ENCODE peak calls at places on chromosome 22, in six cellular contexts. F is SK-N-SH, U is neural progenitor cell, A is hepatocyte, R is OCI-LY7, J is MM.1S. Y is an unnamed sample.

GRCh38 chr22:46288846-46289243 is 7.8 kb upstream of the GTSE1 start:
- DNase-seq in F (no peak), U (no peak), A (no peak), R (no peak), J (no peak), Y (no peak)

GRCh38 chr22:46651316-46651715 is 31.1 kb downstream of the GRAMD4 start:
- DNase-seq in F (no peak), U (no peak), A (no peak), R (no peak), J (no peak), Y (no peak)

GRCh38 chr22:28051787-28052356 is 132.8 kb upstream of the PITPNB start:
- DNase-seq in F (peak; percentile 44), U (peak; percentile 86), A (peak; percentile 79), R (peak; percentile 29), J (no peak), Y (peak; percentile 83)

GRCh38 chr22:33274214-33274828 is 216.1 kb upstream of the SYN3 start:
- DNase-seq in F (no peak), U (peak; percentile 70), A (no peak), R (peak; percentile 87), J (no peak), Y (peak; percentile 91)

GRCh38 chr22:48345631-48346030 is 1482.0 kb downstream of the BRD1 start:
- DNase-seq in F (no peak), U (no peak), A (no peak), R (no peak), J (no peak), Y (no peak)

GRCh38 chr22:24289781-24290181 is 19.1 kb downstream of the SPECC1L start:
- DNase-seq in F (no peak), U (peak; percentile 54), A (no peak), R (no peak), J (no peak), Y (no peak)

GRCh38 chr22:28181332-28181731 is 262.3 kb upstream of the PITPNB start:
- DNase-seq in F (no peak), U (no peak), A (no peak), R (no peak), J (no peak), Y (no peak)

GRCh38 chr22:34038801-34039200 is 118.5 kb upstream of the LARGE1 start:
- DNase-seq in F (no peak), U (no peak), A (no peak), R (no peak), J (no peak), Y (no peak)

GRCh38 chr22:24432059-24432853 is 4.9 kb downstream of the ADORA2A start:
- DNase-seq in F (peak; percentile 67), U (no peak), A (peak; percentile 46), R (peak; percentile 72), J (no peak), Y (no peak)

GRCh38 chr22:46050916-46051614 is 74.1 kb upstream of the WNT7B start:
- DNase-seq in F (no peak), U (no peak), A (no peak), R (no peak), J (no peak), Y (no peak)

GRCh38 chr22:48650323-48651035 is 1177.2 kb downstream of the BRD1 start:
- DNase-seq in F (no peak), U (no peak), A (no peak), R (no peak), J (no peak), Y (no peak)

GRCh38 chr22:48603621-48604320 is 1223.9 kb downstream of the BRD1 start:
- DNase-seq in F (no peak), U (no peak), A (no peak), R (no peak), J (no peak), Y (no peak)

GRCh38 chr22:48979482-48979881 is 848.2 kb downstream of the BRD1 start:
- DNase-seq in F (no peak), U (peak; percentile 50), A (no peak), R (peak; percentile 6), J (no peak), Y (no peak)

GRCh38 chr22:11253000-11253511 is 4274.9 kb upstream of the OR11H1 start:
- DNase-seq in F (no peak), U (no peak), A (peak; percentile 3), R (no peak), J (no peak), Y (no peak)

GRCh38 chr22:27107824-27108223 is 450.4 kb downstream of the MIAT start:
- DNase-seq in F (peak; percentile 79), U (no peak), A (peak; percentile 82), R (no peak), J (no peak), Y (no peak)

GRCh38 chr22:20814221-20814808 is 40.4 kb downstream of the SERPIND1 start:
- DNase-seq in F (no peak), U (no peak), A (no peak), R (no peak), J (no peak), Y (no peak)

GRCh38 chr22:46358766-46359165 is 23.3 kb downstream of the TRMU start:
- DNase-seq in F (no peak), U (no peak), A (no peak), R (no peak), J (no peak), Y (no peak)

GRCh38 chr22:26555478-26555877 is 34.5 kb downstream of the TPST2 start:
- DNase-seq in F (no peak), U (no peak), A (no peak), R (no peak), J (no peak), Y (no peak)

GRCh38 chr22:48897638-48897954 is 930.1 kb downstream of the BRD1 start:
- DNase-seq in F (no peak), U (no peak), A (no peak), R (no peak), J (no peak), Y (no peak)

GRCh38 chr22:27863001-27863400 is 56.1 kb downstream of the PITPNB start:
- DNase-seq in F (no peak), U (no peak), A (no peak), R (no peak), J (no peak), Y (no peak)

GRCh38 chr22:44452531-44453420 is 45.3 kb downstream of the RTL6 start:
- DNase-seq in F (no peak), U (no peak), A (no peak), R (no peak), J (no peak), Y (no peak)

GRCh38 chr22:43042101-43042780 is 27.3 kb upstream of the PACSIN2 start:
- DNase-seq in F (no peak), U (peak; percentile 17), A (no peak), R (no peak), J (peak; percentile 13), Y (no peak)

DNA sequence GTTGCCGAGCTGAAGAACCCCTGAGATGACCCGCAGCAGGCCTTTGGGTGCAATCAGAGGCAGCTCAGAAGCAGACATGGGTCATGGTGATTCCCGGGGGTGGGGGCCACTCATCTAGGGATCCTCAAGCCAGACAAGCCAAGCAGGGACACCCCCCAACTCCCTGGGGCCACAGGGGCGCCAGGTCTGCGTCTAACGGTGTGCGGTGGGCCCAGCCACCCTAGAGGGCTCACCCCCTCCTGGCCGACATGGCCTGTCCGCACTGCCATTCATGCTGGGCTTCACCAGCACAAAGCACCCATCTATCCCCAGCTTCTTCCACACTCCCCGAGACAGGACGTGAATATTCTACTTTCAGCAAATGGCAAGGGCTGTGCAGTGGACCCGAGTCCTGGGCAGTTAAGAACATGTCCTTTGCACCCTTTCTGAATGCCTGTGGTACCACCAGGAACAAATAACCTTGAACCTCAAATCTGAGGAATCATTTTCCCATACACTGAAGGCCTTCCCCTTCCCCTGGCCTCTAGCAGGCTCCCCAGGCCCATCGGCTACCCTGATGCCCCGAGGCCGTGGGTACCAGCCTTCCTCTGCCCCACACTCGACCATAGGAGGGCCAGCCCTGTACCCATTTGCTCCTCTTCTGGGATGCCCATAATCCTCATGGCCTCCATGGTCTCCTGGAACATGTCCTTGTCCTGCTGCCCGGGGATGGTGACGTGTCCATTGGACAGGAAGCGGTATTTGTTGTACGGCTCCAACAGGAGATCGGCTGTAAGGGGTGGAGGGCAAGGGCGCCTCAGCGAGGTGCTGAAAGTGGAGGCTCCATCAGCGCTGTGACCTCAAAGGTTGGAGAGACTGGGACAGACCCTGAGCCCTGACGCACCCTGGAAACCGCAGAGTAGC is 66.9 kb downstream of the APOL1 start:
- DNase-seq in F (no peak), U (no peak), A (no peak), R (no peak), J (no peak), Y (no peak)
- H3K27ac ChIP-seq in F (no peak overlapping the region), U (no peak overlapping the region), A (no peak overlapping the region), R (no peak overlapping the region), J (no peak overlapping the region), Y (no peak overlapping the region)

GRCh38 chr22:19774628-19775027 is 14.1 kb downstream of the TBX1 start:
- DNase-seq in F (no peak), U (no peak), A (no peak), R (no peak), J (no peak), Y (no peak)
- H2AFZ ChIP-seq in F (no peak overlapping the region), U (no peak overlapping the region), A (no peak overlapping the region), R (no peak overlapping the region), J (no peak overlapping the region), Y (no peak overlapping the region)

GRCh38 chr22:19118601-19118880 is 3.7 kb downstream of the DGCR2 start:
- DNase-seq in F (no peak), U (no peak), A (no peak), R (no peak), J (no peak), Y (no peak)

GRCh38 chr22:19114984-19115552 is 7.1 kb downstream of the DGCR2 start:
- DNase-seq in F (no peak), U (no peak), A (peak; percentile 2), R (no peak), J (no peak), Y (no peak)

GRCh38 chr22:19117111-19117512 is 5.1 kb downstream of the DGCR2 start:
- DNase-seq in F (no peak), U (no peak), A (peak; percentile 19), R (peak; percentile 38), J (no peak), Y (no peak)

GRCh38 chr22:19113429-19113828 is 8.8 kb downstream of the DGCR2 start:
- DNase-seq in F (no peak), U (no peak), A (no peak), R (no peak), J (no peak), Y (no peak)

GRCh38 chr22:19115628-19116027 is 6.6 kb downstream of the DGCR2 start:
- DNase-seq in F (no peak), U (no peak), A (peak; percentile 2), R (peak; percentile 43), J (no peak), Y (no peak)
- TF ChIP-seq EZH2phosphoT487 in F (no peak), U (no peak), A (no peak), R (no peak), J (no peak), Y (no peak)

DNA sequence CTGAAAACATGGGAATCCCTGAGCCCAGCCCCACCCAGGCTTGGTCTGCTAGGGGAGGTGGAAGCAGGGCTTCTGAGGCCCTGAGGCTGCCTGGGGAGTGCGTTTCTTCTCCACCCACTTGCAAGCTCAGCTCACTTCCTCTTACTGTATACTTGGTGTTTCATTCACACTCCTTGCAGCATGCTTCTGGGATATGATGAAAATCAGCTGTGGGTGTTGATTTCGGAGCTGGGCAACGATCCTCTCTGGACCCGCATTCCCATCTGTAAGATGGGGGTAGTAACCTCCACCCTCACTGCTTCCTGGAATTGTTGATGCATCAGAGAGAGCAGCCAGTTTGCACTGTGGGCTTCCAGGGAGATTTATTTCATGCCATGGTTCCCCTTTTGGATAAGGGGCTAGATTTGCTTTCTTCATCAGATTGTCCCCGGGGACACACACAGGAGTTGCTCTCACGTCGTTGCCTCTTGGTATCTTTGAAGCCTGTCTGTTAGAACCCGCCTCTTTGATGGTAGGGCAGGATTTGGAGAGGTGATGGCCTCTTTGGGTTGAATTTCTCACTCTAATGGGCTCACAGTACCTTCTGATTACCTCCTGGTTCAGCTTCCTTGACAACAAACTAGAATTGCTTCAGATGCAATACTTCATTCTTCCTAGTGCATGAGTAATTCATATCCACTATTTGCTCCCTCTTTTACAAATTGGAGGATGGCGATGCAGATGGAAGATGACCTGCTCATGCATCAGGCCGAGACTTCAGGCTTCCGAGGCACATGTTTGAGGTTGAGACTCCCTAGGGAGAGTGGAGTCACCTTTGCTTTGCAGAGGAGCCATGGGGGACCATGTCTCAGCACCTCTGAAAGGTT is 40.4 kb downstream of the BCR start:
- DNase-seq in F (no peak), U (no peak), A (no peak), R (peak; percentile 77), J (no peak), Y (no peak)
- H3K27ac ChIP-seq in F (peak overlapping the region; percentile 39), U (no peak overlapping the region), A (no peak overlapping the region), R (peak overlapping the region; percentile 83), J (peak overlapping the region; percentile 46), Y (no peak overlapping the region)